ENCODE peak calls at places on chromosomes 12 and 14, in nine cellular contexts. L is HEK293T; X is NAMALWA; S is progenitor cell of endocrine pancreas; O is AG04450; G is GM12865; A is AG08396; I is T-helper 2 cell; J is stimulated activated CD4-positive, alpha-beta T cell treated with anti-CD3 and anti-CD28 coated beads, Interleukin-2, amount 100 ng/mL, for 48 hours. E is an unnamed sample.

GRCh38 chr12:113877608-113878007 is 88.5 kb downstream of the RBM19 start:
- DNase-seq in J (no peak), I (no peak), X (no peak), L (no peak), O (no peak), A (no peak), S (no peak), G (no peak), E (no peak)

GRCh38 chr14:106511411-106512198 is 985.2 kb downstream of the TMEM121 start:
- DNase-seq in A (no peak), J (no peak), I (no peak), G (no peak), O (no peak), X (no peak), L (no peak), S (no peak), E (no peak)

GRCh38 chr12:43754015-43754414 is 4.6 kb downstream of the PUS7L start:
- DNase-seq in J (no peak), L (no peak), I (no peak), O (no peak), A (no peak), X (no peak), S (no peak), G (no peak), E (no peak)

GRCh38 chr12:65986047-65986446 is 144.5 kb downstream of the LLPH start:
- DNase-seq in I (no peak), G (no peak), J (no peak), X (no peak), A (no peak), O (no peak), S (no peak), L (no peak), E (no peak)

GRCh38 chr12:4447151-4447550 is 1.5 kb upstream of the FGF6 start:
- DNase-seq in I (no peak), J (no peak), L (no peak), S (peak), A (no peak), O (no peak), X (no peak), G (no peak), E (no peak)

GRCh38 chr12:48165089-48166031 is 8.0 kb upstream of the ASB8 start:
- DNase-seq in I (no peak), L (peak), G (peak), J (peak), A (peak), O (peak), X (peak), S (no peak), E (peak)

GRCh38 chr14:104999361-104999760 is 13.8 kb downstream of the CLBA1 start:
- DNase-seq in G (no peak), L (no peak), J (no peak), A (no peak), X (no peak), I (no peak), O (no peak), S (no peak), E (peak)

GRCh38 chr14:67999693-68000384 is 180.3 kb downstream of the RAD51B start:
- DNase-seq in A (peak), G (no peak), S (no peak), X (no peak), J (no peak), I (no peak), O (no peak), L (no peak), E (no peak)

GRCh38 chr12:62435337-62436163 is 31.1 kb upstream of the MON2 start:
- DNase-seq in S (peak), X (peak), J (no peak), I (peak), A (peak), L (peak), O (peak), G (peak), E (peak)

E was measured in WERI-Rb-1.